ENCODE peak calls at places on chromosomes 6 and 20, in four cellular contexts. Z, C, L and B are unnamed samples.

GRCh38 chr6:14476793-14477531 is 359.4 kb downstream of the CD83 start:
- ATAC-seq in Z (peak), C (peak), L (no peak), B (peak)

GRCh38 chr20:62772103-62772611 is 24.1 kb upstream of the MRGBP start:
- ATAC-seq in Z (no peak), C (no peak), L (no peak), B (no peak)

GRCh38 chr20:25321262-25321831 is 69.3 kb downstream of the ABHD12 start:
- ATAC-seq in Z (no peak), C (no peak), L (no peak), B (no peak)

GRCh38 chr6:105798057-105798456 is 288.1 kb upstream of the PRDM1 start:
- ATAC-seq in Z (peak), C (peak), L (no peak), B (peak)

GRCh38 chr6:99822741-99823512 is 171.1 kb downstream of the MCHR2 start:
- ATAC-seq in Z (no peak), C (no peak), L (peak), B (no peak)

GRCh38 chr6:164010446-164011071 is 596.0 kb downstream of the QKI start:
- ATAC-seq in Z (peak), C (peak), L (no peak), B (no peak)

GRCh38 chr6:87608802-87609201 is 18.9 kb downstream of the ORC3 start:
- ATAC-seq in Z (no peak), C (no peak), L (no peak), B (no peak)

GRCh38 chr20:51255417-51255816 is 232.5 kb upstream of the KCNG1 start:
- ATAC-seq in Z (no peak), C (no peak), L (no peak), B (no peak)

GRCh38 chr6:13457577-13457976 is 29.8 kb downstream of the GFOD1 start:
- ATAC-seq in Z (no peak), C (peak), L (no peak), B (no peak)

GRCh38 chr6:17098538-17098937 is 3.3 kb upstream of the STMND1 start:
- ATAC-seq in Z (no peak), C (no peak), L (no peak), B (no peak)

GRCh38 chr6:108840919-108841318 is 7.3 kb upstream of the ARMC2 start:
- ATAC-seq in Z (no peak), C (no peak), L (no peak), B (peak)

GRCh38 chr6:39801456-39802251 is 9.5 kb downstream of the DAAM2 start:
- ATAC-seq in Z (no peak), C (peak), L (no peak), B (no peak)

GRCh38 chr6:26217714-26218075 is 130.5 kb downstream of the HFE start:
- ATAC-seq in Z (no peak), C (no peak), L (no peak), B (no peak)

GRCh38 chr6:31559606-31559957 is 12.2 kb downstream of the NFKBIL1 start:
- ATAC-seq in Z (no peak), C (peak), L (peak), B (no peak)

GRCh38 chr6:90654166-90654565 is 67.3 kb upstream of the MAP3K7 start:
- ATAC-seq in Z (no peak), C (no peak), L (no peak), B (no peak)